ENCODE peak calls at places on chromosomes 7 and 10, in four cellular contexts. One of them, this sample, is unnamed.

GRCh38 chr7:67724955-67725354 is 728.3 kb downstream of the TYW1 start:
- DNase-seq in HepG2: no peak
- DNase-seq in K562: no peak
- DNase-seq in GM12878: no peak
- DNase-seq in this sample: no peak

GRCh38 chr7:117458977-117459583 is 20.7 kb upstream of the CFTR start:
- DNase-seq in HepG2: peak
- DNase-seq in K562: peak
- DNase-seq in GM12878: no peak
- DNase-seq in this sample: no peak

GRCh38 chr7:101632641-101633040 is 3.5 kb upstream of the MYL10 start:
- DNase-seq in HepG2: no peak
- DNase-seq in K562: no peak
- DNase-seq in GM12878: no peak
- DNase-seq in this sample: no peak

GRCh38 chr7:123649956-123650355 is 5.7 kb upstream of the LMOD2 start:
- DNase-seq in GM12878: no peak
- DNase-seq in HepG2: no peak
- DNase-seq in K562: no peak
- DNase-seq in this sample: no peak

GRCh38 chr7:35975851-35976454 is 175.1 kb downstream of the SEPTIN7 start:
- DNase-seq in GM12878: peak
- DNase-seq in HepG2: peak
- DNase-seq in K562: peak
- DNase-seq in this sample: no peak

GRCh38 chr7:52498319-52498718 is 537.1 kb upstream of the POM121L12 start:
- DNase-seq in GM12878: no peak
- DNase-seq in HepG2: no peak
- DNase-seq in K562: no peak
- DNase-seq in this sample: no peak

GRCh38 chr10:5576780-5577472 is 52.2 kb downstream of the CALML3 start:
- DNase-seq in GM12878: no peak
- DNase-seq in K562: no peak
- DNase-seq in HepG2: no peak
- DNase-seq in this sample: no peak

GRCh38 chr7:137801003-137801402 is 45.8 kb downstream of the DGKI start:
- DNase-seq in K562: no peak
- DNase-seq in HepG2: no peak
- DNase-seq in GM12878: no peak
- DNase-seq in this sample: no peak

GRCh38 chr7:127566242-127566641 is 19.2 kb downstream of the GCC1 start:
- DNase-seq in HepG2: no peak
- DNase-seq in GM12878: no peak
- DNase-seq in K562: no peak
- DNase-seq in this sample: no peak

GRCh38 chr10:132452651-132453469 is 55.9 kb downstream of the PWWP2B start:
- DNase-seq in K562: peak
- DNase-seq in HepG2: peak
- DNase-seq in GM12878: no peak
- DNase-seq in this sample: peak

GRCh38 chr10:89357955-89358354 is 19.9 kb upstream of the IFIT1B start:
- DNase-seq in GM12878: no peak
- DNase-seq in K562: no peak
- DNase-seq in HepG2: no peak
- DNase-seq in this sample: no peak

GRCh38 chr7:31734456-31734855 is 47.4 kb downstream of the PPP1R17 start:
- DNase-seq in K562: no peak
- DNase-seq in HepG2: no peak
- DNase-seq in GM12878: no peak
- DNase-seq in this sample: no peak

DNA sequence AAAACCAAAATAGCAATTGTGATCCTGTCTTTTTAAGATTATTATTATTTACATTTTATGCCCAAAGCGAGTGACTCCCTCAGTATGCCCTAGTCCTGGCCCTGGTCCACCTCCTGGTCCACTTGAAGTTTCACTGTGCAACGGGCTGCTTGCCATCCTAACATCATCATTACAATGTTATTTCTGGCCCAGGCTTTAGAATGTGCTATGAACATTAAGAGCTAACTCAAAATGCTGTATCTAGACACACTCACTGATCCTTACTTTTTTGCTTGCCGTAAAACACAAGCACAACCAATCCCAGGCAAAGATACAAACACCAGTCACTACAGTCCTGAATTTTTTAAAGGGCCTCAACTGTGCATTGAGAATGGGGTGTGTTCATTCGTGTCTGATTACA is 38.4 kb downstream of the RHOBTB1 start:
- DNase-seq in K562: no peak
- DNase-seq in GM12878: no peak
- DNase-seq in HepG2: no peak
- DNase-seq in this sample: no peak
- TF ChIP-seq CREM in K562: no peak
- TF ChIP-seq CREM in GM12878: no peak
- TF ChIP-seq CREM in HepG2: no peak
- TF ChIP-seq CREM in this sample: no peak

GRCh38 chr10:63976538-63976937 is 455.3 kb downstream of the REEP3 start:
- DNase-seq in HepG2: peak
- DNase-seq in GM12878: no peak
- DNase-seq in K562: peak
- DNase-seq in this sample: peak
- TF ChIP-seq MAX in HepG2: peak
- TF ChIP-seq MAX in GM12878: no peak
- TF ChIP-seq MAX in K562: no peak
- TF ChIP-seq MAX in this sample: no peak

GRCh38 chr7:42175834-42176745 is 60.9 kb downstream of the GLI3 start:
- DNase-seq in K562: no peak
- DNase-seq in GM12878: no peak
- DNase-seq in HepG2: no peak
- DNase-seq in this sample: no peak

GRCh38 chr7:42170724-42171123 is 66.3 kb downstream of the GLI3 start:
- DNase-seq in GM12878: no peak
- DNase-seq in K562: no peak
- DNase-seq in HepG2: no peak
- DNase-seq in this sample: no peak

GRCh38 chr7:42168512-42168911 is 68.5 kb downstream of the GLI3 start:
- DNase-seq in GM12878: no peak
- DNase-seq in HepG2: no peak
- DNase-seq in K562: no peak
- DNase-seq in this sample: no peak

DNA sequence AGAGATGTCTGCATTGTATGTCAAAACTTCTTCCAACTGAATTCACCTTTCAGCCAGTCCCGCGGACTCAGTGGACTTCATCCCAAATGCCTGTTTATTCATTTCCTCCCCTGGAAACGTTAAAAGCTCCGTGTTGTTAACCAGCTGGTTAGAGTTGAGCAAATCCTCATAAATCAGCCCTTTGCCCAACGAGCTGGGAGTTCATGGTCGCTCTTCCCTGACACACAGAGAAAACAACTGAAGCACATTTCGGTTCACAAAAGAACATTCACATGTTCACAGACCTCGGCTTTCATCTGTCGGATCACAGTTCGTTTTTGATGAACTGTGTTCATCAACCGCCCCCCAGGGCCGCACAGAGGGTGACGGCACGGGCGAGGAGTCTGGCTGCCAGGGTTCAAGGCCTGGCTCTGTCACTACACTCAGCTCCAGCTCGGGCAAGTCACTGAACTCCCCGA is 62.6 kb downstream of the GLI3 start:
- DNase-seq in HepG2: no peak
- DNase-seq in K562: no peak
- DNase-seq in GM12878: no peak
- DNase-seq in this sample: no peak
- TF ChIP-seq ESRRA in HepG2: no peak
- TF ChIP-seq ESRRA in K562: no peak
- TF ChIP-seq ESRRA in GM12878: no peak
- TF ChIP-seq ESRRA in this sample: no peak

DNA sequence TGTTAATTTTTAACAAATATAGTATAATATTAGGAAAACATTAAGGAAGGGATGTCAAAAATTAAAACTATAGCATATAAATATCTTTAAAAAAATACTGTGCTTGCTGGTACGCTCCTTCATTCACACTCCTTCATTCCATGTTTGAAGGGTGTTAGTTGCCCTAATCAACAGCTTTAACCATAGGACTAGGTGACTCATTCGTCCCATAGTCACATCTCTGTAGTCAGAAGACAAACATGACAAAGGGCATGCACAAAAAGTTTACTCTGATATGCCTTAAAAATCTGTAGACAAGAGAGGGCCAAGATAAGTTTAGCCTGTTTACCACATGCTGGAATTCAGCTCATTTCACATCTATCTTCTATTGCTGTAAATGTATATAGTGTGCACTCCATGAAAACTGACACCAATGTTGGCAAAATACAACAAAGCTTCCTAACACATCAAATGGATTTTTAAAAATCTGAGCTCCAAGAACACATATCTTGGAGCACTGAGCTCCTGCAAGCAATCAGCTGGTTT is 628 bp downstream of the FAM13C start:
- DNase-seq in GM12878: no peak
- DNase-seq in HepG2: peak
- DNase-seq in K562: no peak
- DNase-seq in this sample: no peak
- TF ChIP-seq CREM in GM12878: no peak
- TF ChIP-seq CREM in HepG2: no peak
- TF ChIP-seq CREM in K562: no peak
- TF ChIP-seq CREM in this sample: no peak

DNA sequence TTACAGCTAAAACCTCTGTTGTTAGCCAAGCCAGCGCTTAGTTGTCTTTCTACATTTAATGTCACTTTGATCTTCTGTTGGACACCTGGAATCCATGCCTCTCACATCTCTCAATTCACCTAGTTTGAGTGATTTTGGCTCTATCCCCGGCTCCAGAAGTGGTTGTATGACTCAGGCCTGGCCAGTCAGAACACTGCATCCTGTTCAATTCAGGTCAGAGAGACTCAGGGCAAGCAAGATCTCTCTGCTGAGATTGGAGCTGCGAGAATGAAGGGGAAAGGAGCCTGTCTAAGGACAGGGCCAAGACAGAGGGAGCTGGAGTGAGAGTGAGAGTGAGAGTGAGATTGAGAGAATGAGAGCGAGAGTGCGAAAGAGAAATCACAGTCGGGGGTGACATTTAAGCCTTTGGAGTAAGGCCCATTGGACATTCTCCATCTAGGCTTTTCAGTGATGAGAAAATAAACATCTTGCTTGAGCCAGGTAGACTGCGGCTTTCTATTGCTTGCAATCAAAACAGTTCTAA is 83.4 kb upstream of the DYNC1I1 start:
- DNase-seq in K562: no peak
- DNase-seq in GM12878: no peak
- DNase-seq in HepG2: no peak
- DNase-seq in this sample: no peak
- TF ChIP-seq MAX in K562: no peak
- TF ChIP-seq MAX in GM12878: no peak
- TF ChIP-seq MAX in HepG2: no peak
- TF ChIP-seq MAX in this sample: no peak

GRCh38 chr10:35470535-35470934 is 134.2 kb downstream of the CCNY start:
- DNase-seq in HepG2: no peak
- DNase-seq in GM12878: no peak
- DNase-seq in K562: no peak
- DNase-seq in this sample: no peak
- TF ChIP-seq ESRRA in HepG2: no peak
- TF ChIP-seq ESRRA in GM12878: no peak
- TF ChIP-seq ESRRA in K562: no peak
- TF ChIP-seq ESRRA in this sample: no peak